ENCODE peak calls at places on chromosomes 6 and 20, in nine cellular contexts. W is activated gamma-delta T cell treated with Interleukin-2 at 50 U/mL for 16 hours; L is AG10803; R is SK-N-SH; M is adipocyte; B is stimulated activated CD4-positive, alpha-beta T cell treated with anti-CD3 and anti-CD28 coated beads, Interleukin-12 subunit alpha, Interleukin-12 subunit beta, amount 100 ng/mL, for 48 hours; N is PC-3; X is GM12878; K is T follicular helper cell. A is an unnamed sample.

GRCh38 chr6:90347411-90347841 is 50.8 kb upstream of the BACH2 start:
- DNase-seq in M (no peak), B (no peak), R (no peak), W (no peak), N (no peak), K (no peak), X (no peak), L (no peak), A (no peak)

GRCh38 chr20:31570735-31571617 is 34.1 kb upstream of the ID1 start:
- DNase-seq in W (no peak), L (peak), R (peak), M (peak), X (no peak), B (no peak), K (no peak), N (no peak), A (peak)

GRCh38 chr6:92510137-92510536 is 909.2 kb downstream of the EPHA7 start:
- DNase-seq in W (no peak), B (no peak), L (peak), N (no peak), X (no peak), K (no peak), R (no peak), M (no peak), A (no peak)

GRCh38 chr6:537114-537513 is 119.8 kb downstream of the HUS1B start:
- DNase-seq in M (no peak), N (no peak), K (no peak), R (no peak), L (no peak), B (no peak), X (no peak), W (no peak), A (no peak)

GRCh38 chr6:37657117-37657886 is 40.4 kb downstream of the MDGA1 start:
- DNase-seq in B (no peak), R (no peak), K (no peak), W (no peak), N (peak), L (no peak), M (no peak), X (no peak), A (no peak)

GRCh38 chr6:89348372-89348771 is 4.2 kb downstream of the UBE2J1 start:
- DNase-seq in B (no peak), X (no peak), M (no peak), R (no peak), L (no peak), W (no peak), K (no peak), N (no peak), A (no peak)

GRCh38 chr6:170244721-170245201 is 46.1 kb downstream of the DLL1 start:
- DNase-seq in K (no peak), M (no peak), L (no peak), B (no peak), X (no peak), N (no peak), R (no peak), W (no peak), A (no peak)

GRCh38 chr6:84546427-84546914 is 217.9 kb downstream of the TBX18 start:
- DNase-seq in M (peak), R (peak), N (no peak), K (no peak), X (peak), L (peak), W (no peak), B (no peak), A (peak)

GRCh38 chr6:52416629-52417151 is 3.5 kb upstream of the EFHC1 start:
- DNase-seq in W (peak), K (no peak), L (peak), X (peak), B (no peak), R (peak), N (peak), M (peak), A (peak)

GRCh38 chr6:134111062-134111677 is 58.7 kb upstream of the SLC2A12 start:
- DNase-seq in N (peak), L (peak), W (peak), M (peak), B (peak), R (peak), K (no peak), X (no peak), A (peak)

GRCh38 chr6:37620519-37620918 is 77.2 kb downstream of the MDGA1 start:
- DNase-seq in N (no peak), M (no peak), W (no peak), X (no peak), R (no peak), L (no peak), K (no peak), B (no peak), A (no peak)

GRCh38 chr20:8722277-8722928 is 346.5 kb upstream of the PLCB4 start:
- DNase-seq in M (peak), L (peak), W (peak), N (peak), X (peak), B (no peak), K (no peak), R (peak), A (peak)

GRCh38 chr6:157253017-157253416 is 70.3 kb downstream of the TMEM242 start:
- DNase-seq in N (no peak), K (no peak), B (no peak), M (no peak), X (no peak), W (no peak), R (no peak), L (no peak), A (no peak)

GRCh38 chr6:71294121-71294523 is 5.5 kb downstream of the OGFRL1 start:
- DNase-seq in L (peak), K (no peak), R (no peak), X (no peak), W (no peak), B (no peak), M (peak), N (peak), A (peak)

GRCh38 chr20:59269396-59270025 is 30.9 kb upstream of the EDN3 start:
- DNase-seq in X (no peak), M (no peak), N (no peak), K (no peak), L (no peak), R (peak), B (no peak), W (no peak), A (no peak)

GRCh38 chr6:31729979-31730630 is 1.0 kb upstream of the DDAH2 start:
- DNase-seq in B (no peak), W (peak), K (peak), N (peak), X (no peak), R (peak), L (peak), M (peak), A (peak)

GRCh38 chr20:57481281-57481711 is 43.6 kb downstream of the CTCFL start:
- DNase-seq in L (no peak), N (no peak), R (no peak), W (no peak), K (no peak), M (no peak), X (no peak), B (no peak), A (peak)

GRCh38 chr6:168197636-168198301 is 118.8 kb upstream of the FRMD1 start:
- DNase-seq in M (no peak), L (no peak), N (no peak), R (no peak), K (no peak), B (no peak), W (no peak), X (no peak), A (no peak)

GRCh38 chr20:54438166-54438565 is 37.2 kb upstream of the DOK5 start:
- DNase-seq in K (no peak), B (no peak), N (no peak), M (no peak), L (no peak), X (no peak), R (no peak), W (no peak), A (no peak)

GRCh38 chr20:46683620-46683938 is 5.7 kb downstream of the TP53RK start:
- DNase-seq in R (no peak), N (no peak), L (no peak), X (no peak), K (no peak), B (no peak), W (no peak), M (no peak), A (no peak)

GRCh38 chr6:97440590-97441176 is 157.7 kb upstream of the MMS22L start:
- DNase-seq in M (peak), W (no peak), K (no peak), B (no peak), R (peak), L (peak), N (peak), X (no peak), A (peak)

GRCh38 chr6:6469074-6469473 is 119.4 kb upstream of the LY86 start:
- DNase-seq in X (no peak), M (no peak), R (no peak), N (peak), K (no peak), W (no peak), B (no peak), L (peak), A (peak)

GRCh38 chr20:41014557-41015088 is 14.0 kb upstream of the TOP1 start:
- DNase-seq in B (no peak), N (no peak), W (no peak), X (no peak), R (no peak), M (no peak), L (no peak), K (no peak), A (no peak)

A was measured in AG20443.